ENCODE peak calls at places on chromosome 6, in nine cellular contexts. One of them, this sample, is unnamed.

GRCh38 chr6:16762547-16763477 is 1.6 kb upstream of the ATXN1 start:
- DNase-seq in mucosa of descending colon: peak
- DNase-seq in HTR-8/SVneo: no peak
- DNase-seq in activated CD4-positive, alpha-beta T cell treated with anti-CD3 and anti-CD28 coated beads for 1 hour: peak
- DNase-seq in stimulated activated CD4-positive, alpha-beta T cell treated with anti-CD3 and anti-CD28 coated beads, Interleukin-2, amount 100 ng/mL, for 48 hours: no peak
- DNase-seq in T-cell: peak
- DNase-seq in amniotic stem cell: peak
- DNase-seq in neuronal stem cell: peak
- DNase-seq in lung: peak
- DNase-seq in this sample: peak

GRCh38 chr6:142002825-142003405 is 129.8 kb upstream of the GJE1 start:
- DNase-seq in mucosa of descending colon: no peak
- DNase-seq in HTR-8/SVneo: no peak
- DNase-seq in activated CD4-positive, alpha-beta T cell treated with anti-CD3 and anti-CD28 coated beads for 1 hour: no peak
- DNase-seq in stimulated activated CD4-positive, alpha-beta T cell treated with anti-CD3 and anti-CD28 coated beads, Interleukin-2, amount 100 ng/mL, for 48 hours: no peak
- DNase-seq in T-cell: no peak
- DNase-seq in amniotic stem cell: no peak
- DNase-seq in neuronal stem cell: no peak
- DNase-seq in lung: no peak
- DNase-seq in this sample: no peak

GRCh38 chr6:74075323-74075722 is 379.3 kb downstream of the CD109 start:
- DNase-seq in mucosa of descending colon: no peak
- DNase-seq in HTR-8/SVneo: no peak
- DNase-seq in activated CD4-positive, alpha-beta T cell treated with anti-CD3 and anti-CD28 coated beads for 1 hour: no peak
- DNase-seq in stimulated activated CD4-positive, alpha-beta T cell treated with anti-CD3 and anti-CD28 coated beads, Interleukin-2, amount 100 ng/mL, for 48 hours: no peak
- DNase-seq in T-cell: no peak
- DNase-seq in amniotic stem cell: no peak
- DNase-seq in neuronal stem cell: no peak
- DNase-seq in lung: no peak
- DNase-seq in this sample: no peak

GRCh38 chr6:168045141-168045691 is 33.8 kb downstream of the FRMD1 start:
- DNase-seq in mucosa of descending colon: no peak
- DNase-seq in HTR-8/SVneo: no peak
- DNase-seq in activated CD4-positive, alpha-beta T cell treated with anti-CD3 and anti-CD28 coated beads for 1 hour: no peak
- DNase-seq in stimulated activated CD4-positive, alpha-beta T cell treated with anti-CD3 and anti-CD28 coated beads, Interleukin-2, amount 100 ng/mL, for 48 hours: no peak
- DNase-seq in T-cell: no peak
- DNase-seq in amniotic stem cell: no peak
- DNase-seq in neuronal stem cell: no peak
- DNase-seq in lung: no peak
- DNase-seq in this sample: no peak

GRCh38 chr6:36025260-36025931 is 955 bp upstream of the SLC26A8 start:
- DNase-seq in mucosa of descending colon: no peak
- DNase-seq in HTR-8/SVneo: no peak
- DNase-seq in activated CD4-positive, alpha-beta T cell treated with anti-CD3 and anti-CD28 coated beads for 1 hour: no peak
- DNase-seq in stimulated activated CD4-positive, alpha-beta T cell treated with anti-CD3 and anti-CD28 coated beads, Interleukin-2, amount 100 ng/mL, for 48 hours: no peak
- DNase-seq in T-cell: no peak
- DNase-seq in amniotic stem cell: peak
- DNase-seq in neuronal stem cell: no peak
- DNase-seq in lung: no peak
- DNase-seq in this sample: no peak

GRCh38 chr6:108781419-108782110 is 66.7 kb upstream of the ARMC2 start:
- DNase-seq in mucosa of descending colon: no peak
- DNase-seq in HTR-8/SVneo: no peak
- DNase-seq in activated CD4-positive, alpha-beta T cell treated with anti-CD3 and anti-CD28 coated beads for 1 hour: no peak
- DNase-seq in stimulated activated CD4-positive, alpha-beta T cell treated with anti-CD3 and anti-CD28 coated beads, Interleukin-2, amount 100 ng/mL, for 48 hours: no peak
- DNase-seq in T-cell: no peak
- DNase-seq in amniotic stem cell: no peak
- DNase-seq in neuronal stem cell: peak
- DNase-seq in lung: no peak
- DNase-seq in this sample: no peak

GRCh38 chr6:43221046-43221773 is 8.1 kb downstream of the DNPH1 start:
- DNase-seq in mucosa of descending colon: no peak
- DNase-seq in HTR-8/SVneo: no peak
- DNase-seq in activated CD4-positive, alpha-beta T cell treated with anti-CD3 and anti-CD28 coated beads for 1 hour: no peak
- DNase-seq in stimulated activated CD4-positive, alpha-beta T cell treated with anti-CD3 and anti-CD28 coated beads, Interleukin-2, amount 100 ng/mL, for 48 hours: no peak
- DNase-seq in T-cell: no peak
- DNase-seq in amniotic stem cell: no peak
- DNase-seq in neuronal stem cell: no peak
- DNase-seq in lung: no peak
- DNase-seq in this sample: no peak

GRCh38 chr6:121216928-121217327 is 117.4 kb downstream of the TBC1D32 start:
- DNase-seq in mucosa of descending colon: no peak
- DNase-seq in HTR-8/SVneo: no peak
- DNase-seq in activated CD4-positive, alpha-beta T cell treated with anti-CD3 and anti-CD28 coated beads for 1 hour: no peak
- DNase-seq in stimulated activated CD4-positive, alpha-beta T cell treated with anti-CD3 and anti-CD28 coated beads, Interleukin-2, amount 100 ng/mL, for 48 hours: no peak
- DNase-seq in T-cell: no peak
- DNase-seq in amniotic stem cell: no peak
- DNase-seq in neuronal stem cell: no peak
- DNase-seq in lung: no peak
- DNase-seq in this sample: no peak

GRCh38 chr6:16305246-16305725 is 66.9 kb downstream of the GMPR start:
- DNase-seq in mucosa of descending colon: no peak
- DNase-seq in HTR-8/SVneo: no peak
- DNase-seq in activated CD4-positive, alpha-beta T cell treated with anti-CD3 and anti-CD28 coated beads for 1 hour: no peak
- DNase-seq in stimulated activated CD4-positive, alpha-beta T cell treated with anti-CD3 and anti-CD28 coated beads, Interleukin-2, amount 100 ng/mL, for 48 hours: no peak
- DNase-seq in T-cell: no peak
- DNase-seq in amniotic stem cell: no peak
- DNase-seq in neuronal stem cell: no peak
- DNase-seq in lung: no peak
- DNase-seq in this sample: peak

GRCh38 chr6:90297124-90297865 is 652 bp upstream of the BACH2 start:
- DNase-seq in mucosa of descending colon: no peak
- DNase-seq in HTR-8/SVneo: no peak
- DNase-seq in activated CD4-positive, alpha-beta T cell treated with anti-CD3 and anti-CD28 coated beads for 1 hour: no peak
- DNase-seq in stimulated activated CD4-positive, alpha-beta T cell treated with anti-CD3 and anti-CD28 coated beads, Interleukin-2, amount 100 ng/mL, for 48 hours: no peak
- DNase-seq in T-cell: no peak
- DNase-seq in amniotic stem cell: no peak
- DNase-seq in neuronal stem cell: peak
- DNase-seq in lung: no peak
- DNase-seq in this sample: no peak

GRCh38 chr6:157528931-157529653 is 148.1 kb downstream of the ZDHHC14 start:
- DNase-seq in mucosa of descending colon: no peak
- DNase-seq in HTR-8/SVneo: no peak
- DNase-seq in activated CD4-positive, alpha-beta T cell treated with anti-CD3 and anti-CD28 coated beads for 1 hour: no peak
- DNase-seq in stimulated activated CD4-positive, alpha-beta T cell treated with anti-CD3 and anti-CD28 coated beads, Interleukin-2, amount 100 ng/mL, for 48 hours: no peak
- DNase-seq in T-cell: no peak
- DNase-seq in amniotic stem cell: no peak
- DNase-seq in neuronal stem cell: no peak
- DNase-seq in lung: no peak
- DNase-seq in this sample: no peak

GRCh38 chr6:34890526-34890910 is 1.5 kb downstream of the ANKS1A start:
- DNase-seq in mucosa of descending colon: no peak
- DNase-seq in HTR-8/SVneo: no peak
- DNase-seq in activated CD4-positive, alpha-beta T cell treated with anti-CD3 and anti-CD28 coated beads for 1 hour: no peak
- DNase-seq in stimulated activated CD4-positive, alpha-beta T cell treated with anti-CD3 and anti-CD28 coated beads, Interleukin-2, amount 100 ng/mL, for 48 hours: no peak
- DNase-seq in T-cell: no peak
- DNase-seq in amniotic stem cell: no peak
- DNase-seq in neuronal stem cell: no peak
- DNase-seq in lung: no peak
- DNase-seq in this sample: no peak

GRCh38 chr6:113004691-113005270 is 657.7 kb downstream of the RFPL4B start:
- DNase-seq in mucosa of descending colon: no peak
- DNase-seq in HTR-8/SVneo: no peak
- DNase-seq in activated CD4-positive, alpha-beta T cell treated with anti-CD3 and anti-CD28 coated beads for 1 hour: no peak
- DNase-seq in stimulated activated CD4-positive, alpha-beta T cell treated with anti-CD3 and anti-CD28 coated beads, Interleukin-2, amount 100 ng/mL, for 48 hours: no peak
- DNase-seq in T-cell: no peak
- DNase-seq in amniotic stem cell: no peak
- DNase-seq in neuronal stem cell: no peak
- DNase-seq in lung: no peak
- DNase-seq in this sample: no peak

GRCh38 chr6:111588366-111588765 is 17.3 kb downstream of the TRAF3IP2 start:
- DNase-seq in mucosa of descending colon: no peak
- DNase-seq in HTR-8/SVneo: no peak
- DNase-seq in activated CD4-positive, alpha-beta T cell treated with anti-CD3 and anti-CD28 coated beads for 1 hour: no peak
- DNase-seq in stimulated activated CD4-positive, alpha-beta T cell treated with anti-CD3 and anti-CD28 coated beads, Interleukin-2, amount 100 ng/mL, for 48 hours: no peak
- DNase-seq in T-cell: no peak
- DNase-seq in amniotic stem cell: no peak
- DNase-seq in neuronal stem cell: no peak
- DNase-seq in lung: no peak
- DNase-seq in this sample: no peak

This sample was measured in activated B cell treated with CpG ODN at 0.5 μM for 24 hours.